ENCODE peak calls at places on chromosomes 13 and 19, in four cellular contexts. G is esophagus muscularis mucosa, W is prostate gland, J is right lobe of liver. O is an unnamed sample. For H3K36me3, the result is how much of the 10 kb centered on the place peaks cover.

GRCh38 chr13:33797622-33798021 is 20.3 kb upstream of the RFC3 start:
- DNase-seq in J (no peak), W (no peak), G (no peak), O (no peak)

GRCh38 chr13:22148187-22148586 is 477.3 kb downstream of the FGF9 start:
- DNase-seq in W (no peak), G (no peak), J (no peak), O (no peak)

GRCh38 chr13:36850790-36851438 is 31.9 kb downstream of the RFXAP start:
- DNase-seq in J (no peak), G (no peak), W (no peak), O (peak)

GRCh38 chr19:13093407-13094284 is 9.0 kb downstream of the LYL1 start:
- DNase-seq in G (no peak), J (peak), W (peak), O (peak)

GRCh38 chr13:77349365-77349764 is 22.5 kb upstream of the MYCBP2 start:
- DNase-seq in G (no peak), J (no peak), W (no peak), O (no peak)

GRCh38 chr13:94303644-94304174 is 175.8 kb downstream of the DCT start:
- DNase-seq in W (no peak), G (no peak), J (no peak), O (no peak)

GRCh38 chr19:43406297-43406696 is 8.4 kb upstream of the TEX101 start:
- DNase-seq in J (no peak), G (no peak), W (no peak), O (no peak)

GRCh38 chr19:57171551-57172081 is 4.3 kb upstream of the DUXA start:
- DNase-seq in J (peak), G (no peak), W (peak), O (peak)

GRCh38 chr13:44012910-44013309 is 133.2 kb downstream of the LACC1 start:
- DNase-seq in W (no peak), G (no peak), J (no peak), O (no peak)

GRCh38 chr13:35365885-35366284 is 110.6 kb downstream of the MAB21L1 start:
- DNase-seq in J (no peak), W (no peak), G (no peak), O (no peak)

GRCh38 chr13:97002581-97002980 is 8.3 kb upstream of the OXGR1 start:
- DNase-seq in G (no peak), J (no peak), W (no peak), O (no peak)

GRCh38 chr13:20953245-20953931 is 50.8 kb upstream of the XPO4 start:
- DNase-seq in J (no peak), G (no peak), W (no peak), O (no peak)

GRCh38 chr13:69761581-69761980 is 346.0 kb upstream of the ATXN8OS start:
- DNase-seq in J (no peak), W (no peak), G (no peak), O (no peak)

GRCh38 chr13:77429320-77430142 is 102.6 kb upstream of the MYCBP2 start:
- DNase-seq in W (peak), J (no peak), G (no peak), O (no peak)

GRCh38 chr19:41626877-41627276 is at the start of gene CEACAM4:
- DNase-seq in G (peak), J (peak), W (no peak), O (no peak)

GRCh38 chr19:19997656-19998268 is 41.5 kb downstream of the ZNF682 start:
- DNase-seq in G (no peak), W (peak), J (no peak), O (peak)

GRCh38 chr19:56253737-56254136 is 18.8 kb upstream of the EDDM13 start:
- DNase-seq in J (no peak), G (no peak), W (peak), O (no peak)

DNA sequence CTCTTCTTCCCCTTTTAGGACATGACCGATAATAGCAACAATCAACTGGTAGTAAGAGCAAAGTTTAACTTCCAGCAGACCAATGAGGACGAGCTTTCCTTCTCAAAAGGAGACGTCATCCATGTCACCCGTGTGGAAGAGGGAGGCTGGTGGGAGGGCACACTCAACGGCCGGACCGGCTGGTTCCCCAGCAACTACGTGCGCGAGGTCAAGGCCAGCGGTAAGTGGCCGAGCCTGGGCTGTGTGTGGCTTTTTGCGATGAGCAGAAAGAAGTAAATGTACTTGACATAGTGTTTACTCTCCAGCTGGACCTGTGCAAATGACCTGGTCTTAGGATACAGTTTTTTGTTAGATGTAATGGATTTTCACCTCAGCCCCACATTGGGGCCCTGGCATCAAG is 102.6 kb downstream of the ARHGEF7 start:
- DNase-seq in W (no peak), J (peak), G (no peak), O (no peak)
- TF ChIP-seq POLR2A in W (no peak), J (no peak), G (no peak), O (no peak)

GRCh38 chr19:47073574-47073973 is 25.1 kb upstream of the TMEM160 start:
- DNase-seq in J (no peak), W (no peak), G (no peak), O (no peak)

GRCh38 chr19:47074621-47075020 is 26.2 kb upstream of the TMEM160 start:
- DNase-seq in G (no peak), W (no peak), J (no peak), O (no peak)

GRCh38 chr19:47075179-47075811 is 26.9 kb upstream of the TMEM160 start:
- DNase-seq in G (no peak), W (no peak), J (no peak), O (no peak)

GRCh38 chr19:47072323-47072722 is 23.9 kb upstream of the TMEM160 start:
- DNase-seq in G (no peak), W (no peak), J (no peak), O (no peak)

DNA sequence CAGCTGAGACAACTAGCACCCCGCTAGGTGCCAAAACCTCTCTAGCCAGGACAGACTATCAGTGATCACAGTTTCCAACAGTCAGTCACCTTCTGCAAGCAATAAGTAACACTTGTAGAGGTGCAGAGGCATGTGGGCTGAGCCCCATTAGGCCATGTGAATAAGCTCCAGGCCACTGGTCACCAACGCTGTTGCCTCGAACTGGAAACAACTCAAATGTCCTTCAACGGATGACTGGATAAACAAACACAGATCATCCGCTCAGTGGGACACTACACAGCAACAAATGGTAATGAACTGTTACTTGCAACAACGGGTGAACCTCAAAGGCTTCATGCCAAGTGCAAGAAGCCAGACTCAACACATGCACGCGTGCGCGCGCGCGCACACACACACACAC is 27.5 kb upstream of the TMEM160 start:
- DNase-seq in G (no peak), W (no peak), J (no peak), O (no peak)
- H3K36me3 ChIP-seq in G (under half), W (under half), J (under half), O (half or more)

GRCh38 chr19:287381-287871 is 3.8 kb downstream of the PLPP2 start:
- DNase-seq in W (no peak), J (no peak), G (no peak), O (no peak)

GRCh38 chr19:291561-292280 is 518 bp upstream of the PLPP2 start:
- DNase-seq in W (no peak), J (no peak), G (no peak), O (peak)

GRCh38 chr19:290539-291521 is at the start of gene PLPP2:
- DNase-seq in J (peak), W (peak), G (no peak), O (peak)

GRCh38 chr19:288911-289310 is 2.3 kb downstream of the PLPP2 start:
- DNase-seq in G (no peak), J (no peak), W (no peak), O (peak)

GRCh38 chr19:289651-290538 is 1.3 kb downstream of the PLPP2 start:
- DNase-seq in G (no peak), J (peak), W (peak), O (peak)
- TF ChIP-seq POLR2A in G (no peak), J (no peak), W (peak), O (peak)

DNA sequence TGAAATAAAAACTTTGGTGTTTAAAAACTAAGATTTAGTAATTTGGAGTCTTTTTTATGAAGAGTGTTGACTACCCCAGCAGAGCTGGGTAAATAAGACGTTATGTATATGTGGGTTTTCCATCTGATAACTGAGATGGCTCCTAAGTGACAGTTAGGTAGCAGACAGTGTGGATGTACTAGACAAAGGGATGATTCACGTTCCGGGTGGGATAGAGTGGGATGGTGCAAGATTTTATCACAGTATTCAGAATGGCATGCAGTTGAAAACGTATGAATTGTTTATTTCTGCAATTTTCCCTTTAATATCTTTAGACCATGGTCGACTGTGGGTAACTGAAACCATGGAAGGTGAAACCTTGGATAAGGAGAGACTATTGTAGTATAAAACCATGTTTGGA is 50.4 kb downstream of the NAA16 start:
- DNase-seq in J (no peak), G (no peak), W (no peak), O (no peak)
- H3K36me3 ChIP-seq in J (under half), G (under half), W (under half), O (under half)

GRCh38 chr19:1590641-1591397 is 1.8 kb downstream of the MBD3 start:
- DNase-seq in W (no peak), J (no peak), G (no peak), O (peak)
- TF ChIP-seq POLR2A in W (no peak), J (no peak), G (no peak), O (no peak)

O was measured in transverse colon.